ENCODE peak calls at places on chromosomes 1 and 21, in five cellular contexts. X, D, R, E and H are unnamed samples.

GRCh38 chr1:34840426-34840825 is 19.1 kb downstream of the SMIM12 start:
- DNase-seq in X (no peak), D (no peak), R (no peak), E (no peak), H (no peak)

GRCh38 chr1:234918216-234918841 is 210.3 kb downstream of the TOMM20 start:
- DNase-seq in X (peak; percentile 64), D (no peak), R (no peak), E (no peak), H (peak; percentile 97)

GRCh38 chr1:171794085-171794484 is 12.6 kb downstream of the METTL13 start:
- DNase-seq in X (no peak), D (no peak), R (no peak), E (no peak), H (no peak)

GRCh38 chr1:209648931-209649776 is 3.1 kb downstream of the LAMB3 start:
- DNase-seq in X (peak; percentile 80), D (no peak), R (peak; percentile 36), E (peak; percentile 89), H (peak; percentile 11)

GRCh38 chr1:237863234-237863633 is 27.5 kb downstream of the ZP4 start:
- DNase-seq in X (no peak), D (no peak), R (no peak), E (no peak), H (no peak)

GRCh38 chr1:54161495-54162168 is 8.8 kb upstream of the CDCP2 start:
- DNase-seq in X (no peak), D (no peak), R (no peak), E (no peak), H (no peak)

GRCh38 chr1:17597651-17598050 is 58.2 kb downstream of the ARHGEF10L start:
- DNase-seq in X (no peak), D (no peak), R (no peak), E (no peak), H (no peak)

GRCh38 chr1:186239211-186239610 is 135.8 kb downstream of the TPR start:
- DNase-seq in X (no peak), D (no peak), R (peak; percentile 38), E (no peak), H (no peak)

GRCh38 chr1:31007462-31007991 is 58.0 kb downstream of the PUM1 start:
- DNase-seq in X (no peak), D (no peak), R (no peak), E (no peak), H (no peak)

GRCh38 chr1:13536612-13537011 is 22.8 kb upstream of the LRRC38 start:
- DNase-seq in X (no peak), D (no peak), R (no peak), E (no peak), H (no peak)

GRCh38 chr1:156926175-156926574 is 5.7 kb downstream of the LRRC71 start:
- DNase-seq in X (peak; percentile 43), D (no peak), R (peak; percentile 31), E (peak; percentile 86), H (peak; percentile 61)

GRCh38 chr1:19712928-19713327 is 48.3 kb downstream of the HTR6 start:
- DNase-seq in X (no peak), D (no peak), R (no peak), E (no peak), H (no peak)

GRCh38 chr1:226181996-226182714 is 4.4 kb downstream of the ACBD3 start:
- DNase-seq in X (peak; percentile 57), D (peak; percentile 62), R (peak; percentile 52), E (peak; percentile 39), H (no peak)

GRCh38 chr1:178267646-178268094 is 173.8 kb downstream of the RASAL2 start:
- DNase-seq in X (no peak), D (no peak), R (no peak), E (peak; percentile 7), H (no peak)

GRCh38 chr21:14603202-14603601 is 57.1 kb upstream of the SAMSN1 start:
- DNase-seq in X (no peak), D (no peak), R (no peak), E (no peak), H (no peak)

GRCh38 chr1:229507502-229507901 is 639 bp downstream of the NUP133 start:
- DNase-seq in X (no peak), D (no peak), R (no peak), E (no peak), H (no peak)

GRCh38 chr1:155062702-155063411 is 683 bp upstream of the EFNA4 start:
- DNase-seq in X (peak; percentile 69), D (peak; percentile 84), R (peak; percentile 60), E (no peak), H (no peak)

GRCh38 chr1:231393668-231394067 is 28.4 kb downstream of the EGLN1 start:
- DNase-seq in X (no peak), D (no peak), R (no peak), E (no peak), H (no peak)

GRCh38 chr1:183090386-183091006 is 67.3 kb downstream of the LAMC1 start:
- DNase-seq in X (peak; percentile 43), D (no peak), R (peak; percentile 32), E (no peak), H (peak; percentile 45)

GRCh38 chr1:109864960-109865611 is 45.6 kb upstream of the CSF1 start:
- DNase-seq in X (peak; percentile 38), D (no peak), R (peak; percentile 60), E (no peak), H (no peak)

GRCh38 chr1:116457944-116458343 is 84.9 kb downstream of the ATP1A1 start:
- DNase-seq in X (no peak), D (no peak), R (no peak), E (no peak), H (no peak)

DNA sequence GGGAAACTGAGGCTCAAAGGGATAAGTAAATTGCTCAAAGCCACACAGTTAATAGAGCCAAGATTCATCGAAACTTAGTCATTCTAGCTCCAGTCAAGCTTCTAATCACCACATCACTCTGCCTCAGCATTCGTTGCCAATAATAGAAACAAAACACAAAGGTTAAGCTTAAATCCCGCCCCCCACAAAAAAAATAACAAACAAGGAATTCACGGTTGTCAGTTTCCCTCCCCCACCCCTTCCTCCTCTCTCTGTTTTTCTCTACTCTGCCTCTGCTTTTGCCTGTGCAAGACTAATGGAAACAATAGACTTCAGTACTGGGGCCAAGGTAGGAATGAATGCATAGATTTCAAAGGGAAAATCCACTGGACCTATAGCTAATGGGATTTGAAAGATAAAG is 70.7 kb upstream of the ZNF644 start:
- DNase-seq in X (no peak), D (no peak), R (no peak), E (no peak), H (no peak)
- TF ChIP-seq CTCF in X (no peak), D (no peak), R (no peak), E (no peak), H (no peak)

GRCh38 chr1:174768949-174769348 is 230.8 kb upstream of the CACYBP start:
- DNase-seq in X (no peak), D (peak; percentile 61), R (no peak), E (no peak), H (no peak)

GRCh38 chr1:174768516-174768915 is 231.2 kb upstream of the CACYBP start:
- DNase-seq in X (no peak), D (peak; percentile 18), R (no peak), E (no peak), H (no peak)

GRCh38 chr1:174766727-174767126 is 233.0 kb upstream of the CACYBP start:
- DNase-seq in X (no peak), D (no peak), R (no peak), E (no peak), H (no peak)

GRCh38 chr1:174775621-174776020 is 224.1 kb upstream of the CACYBP start:
- DNase-seq in X (no peak), D (no peak), R (no peak), E (no peak), H (no peak)

DNA sequence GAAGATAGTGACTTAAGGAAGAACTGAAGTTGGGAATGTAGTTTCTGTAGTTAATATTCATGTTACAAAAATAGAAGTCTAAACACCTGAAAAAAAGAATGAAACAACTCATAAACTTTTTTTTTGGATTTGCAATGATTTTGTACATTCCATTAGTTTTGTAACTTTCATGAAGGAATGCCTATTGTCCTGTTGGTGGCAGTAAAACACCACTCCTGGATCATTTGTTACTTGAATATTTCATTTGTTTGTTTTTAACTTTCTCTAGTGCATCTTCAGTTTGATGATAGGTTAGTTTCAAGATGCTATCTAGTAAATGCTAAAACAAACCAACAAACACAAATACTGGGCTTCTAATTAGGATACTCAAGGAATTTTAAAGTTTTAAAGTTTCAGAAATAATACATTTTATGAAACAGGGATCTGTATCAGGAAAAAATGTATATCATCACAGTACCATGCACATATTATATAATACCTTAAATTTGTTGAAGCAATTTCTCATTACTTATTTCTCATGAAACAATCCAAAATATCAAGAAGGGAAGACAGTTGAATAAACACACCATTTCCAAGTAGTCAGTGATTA is 229.7 kb upstream of the CACYBP start:
- DNase-seq in X (peak; percentile 38), D (peak; percentile 80), R (no peak), E (peak; percentile 37), H (peak; percentile 68)
- TF ChIP-seq CTCF in X (peak; percentile 87), D (peak; percentile 99), R (peak; percentile 55), E (peak; percentile 84), H (peak; percentile 72)

GRCh38 chr1:29456685-29457084 is 220.4 kb downstream of the PTPRU start:
- DNase-seq in X (no peak), D (no peak), R (no peak), E (no peak), H (no peak)

GRCh38 chr1:29452463-29453230 is 216.3 kb downstream of the PTPRU start:
- DNase-seq in X (no peak), D (no peak), R (no peak), E (no peak), H (no peak)

GRCh38 chr1:29454616-29455380 is 218.5 kb downstream of the PTPRU start:
- DNase-seq in X (no peak), D (no peak), R (no peak), E (no peak), H (no peak)

GRCh38 chr1:29455781-29456180 is 219.5 kb downstream of the PTPRU start:
- DNase-seq in X (no peak), D (no peak), R (no peak), E (no peak), H (no peak)

GRCh38 chr1:29453502-29454240 is 217.3 kb downstream of the PTPRU start:
- DNase-seq in X (peak; percentile 42), D (peak; percentile 55), R (no peak), E (peak; percentile 70), H (peak; percentile 61)
- TF ChIP-seq CTCF in X (peak; percentile 37), D (peak; percentile 70), R (no peak), E (peak; percentile 42), H (peak; percentile 58)

GRCh38 chr1:39711359-39712340 is 20.4 kb upstream of the HPCAL4 start:
- DNase-seq in X (no peak), D (no peak), R (no peak), E (no peak), H (no peak)
- TF ChIP-seq CTCF in X (no peak), D (peak; percentile 14), R (no peak), E (no peak), H (no peak)

DNA sequence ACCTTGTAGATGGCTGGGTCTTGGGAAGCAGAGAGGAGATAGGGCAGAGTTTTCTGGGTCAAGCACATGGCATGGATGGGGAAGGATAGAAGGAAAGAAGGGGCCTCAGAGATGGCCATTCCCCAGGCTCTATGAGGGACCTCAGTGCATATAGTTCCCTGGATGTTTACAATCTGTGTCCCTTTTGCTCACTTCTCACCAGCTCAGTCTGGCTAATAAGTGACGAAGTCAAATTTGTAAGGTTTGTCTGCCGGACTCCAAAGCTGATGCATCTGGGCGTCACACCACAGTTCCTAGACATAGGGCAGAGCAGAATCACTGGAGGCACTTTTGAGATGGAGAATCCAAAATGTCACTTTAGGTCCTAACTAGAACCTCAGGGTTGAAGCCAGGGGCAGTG is 416.4 kb upstream of the PROX1 start:
- DNase-seq in X (no peak), D (no peak), R (no peak), E (no peak), H (no peak)
- TF ChIP-seq CTCF in X (no peak), D (no peak), R (no peak), E (no peak), H (no peak)

GRCh38 chr21:32306021-32306780 is 7.5 kb downstream of the MRAP start:
- DNase-seq in X (no peak), D (no peak), R (no peak), E (no peak), H (no peak)
- TF ChIP-seq CTCF in X (no peak), D (peak; percentile 33), R (peak; percentile 57), E (peak; percentile 47), H (no peak)